ENCODE peak calls at places on chromosome 10, in eight cellular contexts. One of them, this sample, is unnamed.
A peak's percentile ranks its signal among the peaks of the same experiment; 100 is the strongest.

GRCh38 chr10:4512557-4513286 is 313.3 kb upstream of the AKR1E2 start:
- DNase-seq in hepatic stellate cell: peak; percentile 62
- DNase-seq in heart right ventricle: peak; percentile 58
- DNase-seq in pulmonary artery endothelial cell: peak; percentile 30
- DNase-seq in ecto neural progenitor cell: no peak
- DNase-seq in NCI-H2081: no peak
- DNase-seq in A549: peak; percentile 75
- DNase-seq in epithelial cell of prostate: peak; percentile 34
- DNase-seq in this sample: no peak

GRCh38 chr10:68900427-68901105 is 549 bp upstream of the DDX50 start:
- DNase-seq in hepatic stellate cell: peak; percentile 52
- DNase-seq in heart right ventricle: no peak
- DNase-seq in pulmonary artery endothelial cell: peak; percentile 8
- DNase-seq in ecto neural progenitor cell: peak; percentile 97
- DNase-seq in NCI-H2081: no peak
- DNase-seq in A549: no peak
- DNase-seq in epithelial cell of prostate: no peak
- DNase-seq in this sample: peak; percentile 56

GRCh38 chr10:44993226-44993921 is 7.3 kb upstream of the ZNF22 start:
- DNase-seq in hepatic stellate cell: no peak
- DNase-seq in heart right ventricle: no peak
- DNase-seq in pulmonary artery endothelial cell: no peak
- DNase-seq in ecto neural progenitor cell: peak; percentile 39
- DNase-seq in NCI-H2081: no peak
- DNase-seq in A549: no peak
- DNase-seq in epithelial cell of prostate: no peak
- DNase-seq in this sample: no peak

GRCh38 chr10:71036279-71036535 is 147.8 kb upstream of the PCBD1 start:
- DNase-seq in hepatic stellate cell: no peak
- DNase-seq in heart right ventricle: no peak
- DNase-seq in pulmonary artery endothelial cell: no peak
- DNase-seq in ecto neural progenitor cell: no peak
- DNase-seq in NCI-H2081: no peak
- DNase-seq in A549: no peak
- DNase-seq in epithelial cell of prostate: no peak
- DNase-seq in this sample: no peak

GRCh38 chr10:754914-755313 is 65.4 kb upstream of the DIP2C start:
- DNase-seq in hepatic stellate cell: no peak
- DNase-seq in heart right ventricle: no peak
- DNase-seq in pulmonary artery endothelial cell: no peak
- DNase-seq in ecto neural progenitor cell: no peak
- DNase-seq in NCI-H2081: no peak
- DNase-seq in A549: no peak
- DNase-seq in epithelial cell of prostate: no peak
- DNase-seq in this sample: no peak

GRCh38 chr10:86598151-86598550 is 56.2 kb upstream of the OPN4 start:
- DNase-seq in hepatic stellate cell: no peak
- DNase-seq in heart right ventricle: no peak
- DNase-seq in pulmonary artery endothelial cell: no peak
- DNase-seq in ecto neural progenitor cell: no peak
- DNase-seq in NCI-H2081: no peak
- DNase-seq in A549: no peak
- DNase-seq in epithelial cell of prostate: no peak
- DNase-seq in this sample: no peak

GRCh38 chr10:3774018-3774813 is 10.8 kb downstream of the KLF6 start:
- DNase-seq in hepatic stellate cell: peak; percentile 21
- DNase-seq in heart right ventricle: no peak
- DNase-seq in pulmonary artery endothelial cell: no peak
- DNase-seq in ecto neural progenitor cell: peak; percentile 11
- DNase-seq in NCI-H2081: no peak
- DNase-seq in A549: no peak
- DNase-seq in epithelial cell of prostate: no peak
- DNase-seq in this sample: no peak

GRCh38 chr10:120987359-120987758 is 136.2 kb downstream of the WDR11 start:
- DNase-seq in hepatic stellate cell: no peak
- DNase-seq in heart right ventricle: no peak
- DNase-seq in pulmonary artery endothelial cell: no peak
- DNase-seq in ecto neural progenitor cell: peak; percentile 15
- DNase-seq in NCI-H2081: no peak
- DNase-seq in A549: no peak
- DNase-seq in epithelial cell of prostate: no peak
- DNase-seq in this sample: no peak

GRCh38 chr10:114084225-114084624 is 40.6 kb downstream of the ADRB1 start:
- DNase-seq in hepatic stellate cell: no peak
- DNase-seq in heart right ventricle: no peak
- DNase-seq in pulmonary artery endothelial cell: no peak
- DNase-seq in ecto neural progenitor cell: no peak
- DNase-seq in NCI-H2081: no peak
- DNase-seq in A549: no peak
- DNase-seq in epithelial cell of prostate: no peak
- DNase-seq in this sample: no peak

GRCh38 chr10:34528320-34528719 is 286.8 kb downstream of the PARD3 start:
- DNase-seq in hepatic stellate cell: peak; percentile 13
- DNase-seq in heart right ventricle: no peak
- DNase-seq in pulmonary artery endothelial cell: peak; percentile 87
- DNase-seq in ecto neural progenitor cell: no peak
- DNase-seq in NCI-H2081: no peak
- DNase-seq in A549: peak; percentile 94
- DNase-seq in epithelial cell of prostate: peak; percentile 58
- DNase-seq in this sample: peak; percentile 96

GRCh38 chr10:79021948-79022499 is 46.7 kb upstream of the ZMIZ1 start:
- DNase-seq in hepatic stellate cell: no peak
- DNase-seq in heart right ventricle: no peak
- DNase-seq in pulmonary artery endothelial cell: no peak
- DNase-seq in ecto neural progenitor cell: no peak
- DNase-seq in NCI-H2081: no peak
- DNase-seq in A549: no peak
- DNase-seq in epithelial cell of prostate: no peak
- DNase-seq in this sample: no peak

GRCh38 chr10:71726673-71727428 is 7.3 kb upstream of the C10orf105 start:
- DNase-seq in hepatic stellate cell: no peak
- DNase-seq in heart right ventricle: no peak
- DNase-seq in pulmonary artery endothelial cell: no peak
- DNase-seq in ecto neural progenitor cell: no peak
- DNase-seq in NCI-H2081: no peak
- DNase-seq in A549: no peak
- DNase-seq in epithelial cell of prostate: no peak
- DNase-seq in this sample: no peak

GRCh38 chr10:132294561-132295320 is 13.0 kb downstream of the STK32C start:
- DNase-seq in hepatic stellate cell: no peak
- DNase-seq in heart right ventricle: no peak
- DNase-seq in pulmonary artery endothelial cell: no peak
- DNase-seq in ecto neural progenitor cell: peak; percentile 82
- DNase-seq in NCI-H2081: peak; percentile 82
- DNase-seq in A549: no peak
- DNase-seq in epithelial cell of prostate: no peak
- DNase-seq in this sample: no peak

GRCh38 chr10:58796834-58797233 is 284.2 kb downstream of the BICC1 start:
- DNase-seq in hepatic stellate cell: no peak
- DNase-seq in heart right ventricle: no peak
- DNase-seq in pulmonary artery endothelial cell: no peak
- DNase-seq in ecto neural progenitor cell: no peak
- DNase-seq in NCI-H2081: no peak
- DNase-seq in A549: no peak
- DNase-seq in epithelial cell of prostate: no peak
- DNase-seq in this sample: no peak

GRCh38 chr10:37535459-37536246 is 321.8 kb downstream of the ZNF248 start:
- DNase-seq in hepatic stellate cell: no peak
- DNase-seq in heart right ventricle: no peak
- DNase-seq in pulmonary artery endothelial cell: no peak
- DNase-seq in ecto neural progenitor cell: no peak
- DNase-seq in NCI-H2081: no peak
- DNase-seq in A549: peak; percentile 47
- DNase-seq in epithelial cell of prostate: no peak
- DNase-seq in this sample: no peak

GRCh38 chr10:52232561-52233350 is 81.3 kb upstream of the DKK1 start:
- DNase-seq in hepatic stellate cell: no peak
- DNase-seq in heart right ventricle: no peak
- DNase-seq in pulmonary artery endothelial cell: no peak
- DNase-seq in ecto neural progenitor cell: no peak
- DNase-seq in NCI-H2081: no peak
- DNase-seq in A549: peak; percentile 27
- DNase-seq in epithelial cell of prostate: no peak
- DNase-seq in this sample: no peak

GRCh38 chr10:76303682-76304316 is 872.4 kb downstream of the LRMDA start:
- DNase-seq in hepatic stellate cell: peak; percentile 58
- DNase-seq in heart right ventricle: peak; percentile 78
- DNase-seq in pulmonary artery endothelial cell: peak; percentile 3
- DNase-seq in ecto neural progenitor cell: peak; percentile 77
- DNase-seq in NCI-H2081: peak; percentile 80
- DNase-seq in A549: peak; percentile 71
- DNase-seq in epithelial cell of prostate: peak; percentile 40
- DNase-seq in this sample: no peak

GRCh38 chr10:73413108-73413527 is 740 bp downstream of the ANXA7 start:
- DNase-seq in hepatic stellate cell: peak; percentile 38
- DNase-seq in heart right ventricle: peak; percentile 9
- DNase-seq in pulmonary artery endothelial cell: no peak
- DNase-seq in ecto neural progenitor cell: no peak
- DNase-seq in NCI-H2081: peak; percentile 75
- DNase-seq in A549: peak; percentile 80
- DNase-seq in epithelial cell of prostate: peak; percentile 2
- DNase-seq in this sample: no peak

GRCh38 chr10:79239275-79239779 is 107.9 kb upstream of the PPIF start:
- DNase-seq in hepatic stellate cell: peak; percentile 68
- DNase-seq in heart right ventricle: no peak
- DNase-seq in pulmonary artery endothelial cell: no peak
- DNase-seq in ecto neural progenitor cell: peak; percentile 75
- DNase-seq in NCI-H2081: no peak
- DNase-seq in A549: peak; percentile 13
- DNase-seq in epithelial cell of prostate: peak; percentile 34
- DNase-seq in this sample: no peak

GRCh38 chr10:22753786-22754185 is 39.4 kb upstream of the PIP4K2A start:
- DNase-seq in hepatic stellate cell: no peak
- DNase-seq in heart right ventricle: no peak
- DNase-seq in pulmonary artery endothelial cell: peak; percentile 60
- DNase-seq in ecto neural progenitor cell: no peak
- DNase-seq in NCI-H2081: no peak
- DNase-seq in A549: no peak
- DNase-seq in epithelial cell of prostate: no peak
- DNase-seq in this sample: no peak

GRCh38 chr10:124087672-124088634 is 5.4 kb downstream of the CHST15 start:
- DNase-seq in hepatic stellate cell: no peak
- DNase-seq in heart right ventricle: no peak
- DNase-seq in pulmonary artery endothelial cell: no peak
- DNase-seq in ecto neural progenitor cell: no peak
- DNase-seq in NCI-H2081: peak; percentile 55
- DNase-seq in A549: no peak
- DNase-seq in epithelial cell of prostate: no peak
- DNase-seq in this sample: no peak

GRCh38 chr10:22363305-22363704 is 18.0 kb downstream of the SPAG6 start:
- DNase-seq in hepatic stellate cell: no peak
- DNase-seq in heart right ventricle: no peak
- DNase-seq in pulmonary artery endothelial cell: no peak
- DNase-seq in ecto neural progenitor cell: no peak
- DNase-seq in NCI-H2081: no peak
- DNase-seq in A549: no peak
- DNase-seq in epithelial cell of prostate: no peak
- DNase-seq in this sample: no peak

GRCh38 chr10:132447446-132448247 is 50.6 kb downstream of the PWWP2B start:
- DNase-seq in hepatic stellate cell: no peak
- DNase-seq in heart right ventricle: no peak
- DNase-seq in pulmonary artery endothelial cell: no peak
- DNase-seq in ecto neural progenitor cell: peak; percentile 81
- DNase-seq in NCI-H2081: no peak
- DNase-seq in A549: peak; percentile 50
- DNase-seq in epithelial cell of prostate: peak; percentile 95
- DNase-seq in this sample: peak; percentile 57

This sample was measured in non-pigmented ciliary epithelial cell.